ENCODE peak calls at places on chromosomes 1 and 21, in four cellular contexts. A is heart left ventricle, H is endodermal cell, U is endothelial cell of umbilical vein. Q is an unnamed sample.

GRCh38 chr1:98940680-98941079 is 64.0 kb downstream of the PLPPR5 start:
- DNase-seq in A (no peak), H (no peak), U (no peak), Q (peak; percentile 91)

GRCh38 chr1:234862944-234863515 is 253.1 kb upstream of the IRF2BP2 start:
- DNase-seq in A (peak; percentile 84), H (peak; percentile 37), U (peak; percentile 96), Q (peak; percentile 72)

GRCh38 chr1:43358121-43358745 is 548 bp upstream of the CDC20 start:
- DNase-seq in A (no peak), H (no peak), U (peak; percentile 71), Q (peak; percentile 59)

GRCh38 chr1:2789164-2789985 is 12.1 kb downstream of the TTC34 start:
- DNase-seq in A (no peak), H (no peak), U (no peak), Q (no peak)

GRCh38 chr1:93828437-93828756 is 50.6 kb downstream of the DNTTIP2 start:
- DNase-seq in A (no peak), H (no peak), U (no peak), Q (no peak)

GRCh38 chr1:165898837-165899236 is 71.4 kb downstream of the UCK2 start:
- DNase-seq in A (peak; percentile 47), H (peak; percentile 35), U (peak; percentile 70), Q (peak; percentile 99)

GRCh38 chr1:30721311-30722174 is 1.8 kb downstream of the MATN1 start:
- DNase-seq in A (no peak), H (no peak), U (no peak), Q (no peak)

GRCh38 chr1:110106013-110106941 is 6.0 kb upstream of the UBL4B start:
- DNase-seq in A (peak; percentile 59), H (peak; percentile 94), U (peak; percentile 65), Q (peak; percentile 67)

GRCh38 chr21:35565204-35565611 is 495.1 kb downstream of the SETD4 start:
- DNase-seq in A (peak; percentile 58), H (peak; percentile 45), U (peak; percentile 8), Q (peak; percentile 95)

GRCh38 chr1:37040773-37041172 is 6.5 kb upstream of the GRIK3 start:
- DNase-seq in A (no peak), H (peak; percentile 56), U (no peak), Q (no peak)

GRCh38 chr1:68785328-68785727 is 288.4 kb upstream of the DEPDC1 start:
- DNase-seq in A (no peak), H (no peak), U (no peak), Q (no peak)

GRCh38 chr1:162562452-162562828 is 918 bp downstream of the UAP1 start:
- DNase-seq in A (no peak), H (no peak), U (peak; percentile 65), Q (peak; percentile 84)

GRCh38 chr1:12057382-12057781 is 5.7 kb upstream of the TNFRSF8 start:
- DNase-seq in A (no peak), H (no peak), U (no peak), Q (no peak)

GRCh38 chr1:65459397-65459768 is 38.9 kb downstream of the LEPR start:
- DNase-seq in A (no peak), H (peak; percentile 59), U (peak; percentile 50), Q (peak; percentile 54)

GRCh38 chr1:39268112-39268581 is 63.7 kb downstream of the MACF1 start:
- DNase-seq in A (peak; percentile 62), H (peak; percentile 71), U (peak; percentile 78), Q (peak; percentile 88)

GRCh38 chr1:152050886-152051764 is 14.3 kb upstream of the S100A11 start:
- DNase-seq in A (no peak), H (no peak), U (no peak), Q (peak; percentile 85)

GRCh38 chr1:9242338-9242969 is 7.9 kb downstream of the H6PD start:
- DNase-seq in A (peak; percentile 74), H (no peak), U (no peak), Q (peak; percentile 68)

GRCh38 chr1:9833632-9834031 is 9.9 kb upstream of the CLSTN1 start:
- DNase-seq in A (no peak), H (no peak), U (no peak), Q (no peak)

GRCh38 chr1:208167229-208167869 is 76.8 kb downstream of the PLXNA2 start:
- DNase-seq in A (no peak), H (no peak), U (no peak), Q (no peak)

GRCh38 chr1:23930861-23931471 is 17.8 kb upstream of the CNR2 start:
- DNase-seq in A (no peak), H (no peak), U (no peak), Q (peak; percentile 75)

GRCh38 chr1:159012495-159012894 is 2.8 kb downstream of the IFI16 start:
- DNase-seq in A (no peak), H (no peak), U (peak; percentile 76), Q (peak; percentile 49)

GRCh38 chr1:64822621-64823020 is 77.7 kb downstream of the RAVER2 start:
- DNase-seq in A (no peak), H (no peak), U (no peak), Q (peak; percentile 55)

GRCh38 chr1:203202431-203203245 is 16.1 kb upstream of the CHI3L1 start:
- DNase-seq in A (peak; percentile 25), H (no peak), U (no peak), Q (peak; percentile 94)

GRCh38 chr1:43439121-43439581 is 14.6 kb downstream of the HYI start:
- DNase-seq in A (no peak), H (no peak), U (no peak), Q (no peak)

GRCh38 chr1:170660874-170661645 is 2.9 kb upstream of the PRRX1 start:
- DNase-seq in A (no peak), H (peak; percentile 68), U (peak; percentile 21), Q (peak; percentile 57)

GRCh38 chr1:168638884-168639283 is 62.5 kb downstream of the XCL1 start:
- DNase-seq in A (no peak), H (no peak), U (no peak), Q (no peak)

GRCh38 chr1:218299416-218299815 is 14.3 kb downstream of the RRP15 start:
- DNase-seq in A (no peak), H (no peak), U (peak; percentile 61), Q (peak; percentile 73)

GRCh38 chr1:197911172-197911856 is 5.9 kb upstream of the LHX9 start:
- DNase-seq in A (no peak), H (peak; percentile 85), U (no peak), Q (no peak)

GRCh38 chr1:200488375-200489165 is 78.7 kb upstream of the ZNF281 start:
- DNase-seq in A (no peak), H (peak; percentile 82), U (peak; percentile 72), Q (peak; percentile 83)

GRCh38 chr1:231666220-231666956 is 39.8 kb downstream of the DISC1 start:
- DNase-seq in A (no peak), H (no peak), U (no peak), Q (no peak)
- TF ChIP-seq CTCF in A (no peak), H (no peak), U (no peak), Q (no peak)

GRCh38 chr1:78232630-78233029 is 186.9 kb downstream of the GIPC2 start:
- DNase-seq in A (no peak), H (no peak), U (no peak), Q (no peak)

GRCh38 chr1:78236711-78237110 is 190.9 kb downstream of the GIPC2 start:
- DNase-seq in A (no peak), H (no peak), U (no peak), Q (peak; percentile 36)

GRCh38 chr1:78240755-78241154 is 195.0 kb downstream of the GIPC2 start:
- DNase-seq in A (no peak), H (no peak), U (no peak), Q (no peak)

GRCh38 chr1:78231894-78232293 is 186.1 kb downstream of the GIPC2 start:
- DNase-seq in A (no peak), H (no peak), U (no peak), Q (no peak)

GRCh38 chr1:78237364-78237916 is 191.7 kb downstream of the GIPC2 start:
- DNase-seq in A (no peak), H (peak; percentile 88), U (no peak), Q (no peak)
- H3K4me3 ChIP-seq in A (no peak overlapping the region), H (no peak overlapping the region), U (no peak overlapping the region), Q (no peak overlapping the region)

GRCh38 chr1:164240081-164240480 is 318.9 kb upstream of the PBX1 start:
- DNase-seq in A (no peak), H (peak; percentile 73), U (no peak), Q (no peak)
- TF ChIP-seq CTCF in A (peak; percentile 22), H (peak; percentile 66), U (no peak), Q (no peak)

GRCh38 chr1:156671804-156672203 is 5.4 kb downstream of the NES start:
- DNase-seq in A (no peak), H (no peak), U (no peak), Q (no peak)

GRCh38 chr1:156675271-156675708 is 1.9 kb downstream of the NES start:
- DNase-seq in A (no peak), H (peak; percentile 63), U (no peak), Q (peak; percentile 42)

GRCh38 chr1:156670791-156671190 is 6.4 kb downstream of the NES start:
- DNase-seq in A (no peak), H (peak; percentile 65), U (no peak), Q (no peak)

GRCh38 chr1:156675715-156676311 is 1.4 kb downstream of the NES start:
- DNase-seq in A (peak; percentile 73), H (peak; percentile 85), U (no peak), Q (no peak)

GRCh38 chr1:156673387-156674121 is 3.7 kb downstream of the NES start:
- DNase-seq in A (no peak), H (peak; percentile 97), U (no peak), Q (peak; percentile 38)
- H3K4me3 ChIP-seq in A (peak overlapping the region; percentile 70), H (peak overlapping the region; percentile 64), U (no peak overlapping the region), Q (no peak overlapping the region)

GRCh38 chr21:46326110-46326703 is 2.3 kb downstream of the PCNT start:
- DNase-seq in A (no peak), H (no peak), U (no peak), Q (no peak)
- TF ChIP-seq CTCF in A (no peak), H (peak; percentile 41), U (no peak), Q (no peak)

DNA sequence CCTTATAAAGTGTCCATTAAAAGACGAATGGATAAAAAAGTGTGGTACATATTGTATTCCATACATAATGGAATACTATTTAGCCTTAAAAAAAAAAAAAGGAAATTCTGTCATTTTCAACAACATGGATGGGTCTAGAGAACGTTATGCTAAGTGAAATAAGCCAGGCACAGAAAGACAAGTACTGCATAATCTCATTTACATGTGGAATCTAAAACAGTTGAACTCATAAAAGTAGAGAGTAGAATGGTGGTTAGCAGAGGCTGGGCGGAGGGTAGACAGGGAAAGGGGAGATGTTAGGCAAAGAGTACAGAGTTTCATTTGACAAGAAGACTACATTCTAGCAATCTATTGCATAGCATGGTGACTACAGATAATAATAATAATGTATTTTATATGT is 2.6 kb downstream of the CTSS start:
- DNase-seq in A (no peak), H (no peak), U (no peak), Q (no peak)
- H3K4me3 ChIP-seq in A (no peak overlapping the region), H (no peak overlapping the region), U (no peak overlapping the region), Q (no peak overlapping the region)

GRCh38 chr1:33256335-33256700 is at the start of gene ZNF362:
- DNase-seq in A (peak; percentile 67), H (peak; percentile 87), U (peak; percentile 36), Q (peak; percentile 48)
- TF ChIP-seq CTCF in A (no peak), H (no peak), U (peak; percentile 18), Q (no peak)

GRCh38 chr1:119008483-119009299 is 20.5 kb upstream of the TBX15 start:
- DNase-seq in A (no peak), H (peak; percentile 79), U (peak; percentile 81), Q (peak; percentile 83)
- H3K4me3 ChIP-seq in A (peak overlapping the region; percentile 32), H (peak overlapping the region; percentile 22), U (no peak overlapping the region), Q (peak overlapping the region; percentile 25)